ENCODE peak calls at places on chromosome 19, in four cellular contexts. O, P, V and Q are unnamed samples.

GRCh38 chr19:13764821-13765394 is 586 bp downstream of the MRI1 start:
- DNase-seq in O (no peak), P (peak; percentile 55), V (no peak), Q (no peak)

GRCh38 chr19:48490980-48491792 is 20.4 kb downstream of the LMTK3 start:
- DNase-seq in O (no peak), P (peak; percentile 67), V (no peak), Q (no peak)

GRCh38 chr19:2148482-2149135 is 2.8 kb downstream of the AP3D1 start:
- DNase-seq in O (no peak), P (no peak), V (no peak), Q (no peak)

GRCh38 chr19:28746486-28746885 is 466.5 kb downstream of the UQCRFS1 start:
- DNase-seq in O (no peak), P (no peak), V (no peak), Q (no peak)

GRCh38 chr19:14494910-14495677 is 833 bp downstream of the GIPC1 start:
- DNase-seq in O (no peak), P (no peak), V (no peak), Q (peak; percentile 70)

GRCh38 chr19:48216933-48217332 is 38.8 kb downstream of the CARD8 start:
- DNase-seq in O (no peak), P (no peak), V (no peak), Q (no peak)

GRCh38 chr19:32238076-32238475 is 107.3 kb upstream of the ZNF507 start:
- DNase-seq in O (no peak), P (no peak), V (no peak), Q (no peak)

GRCh38 chr19:35140898-35141626 is 2.0 kb upstream of the FXYD7 start:
- DNase-seq in O (no peak), P (peak; percentile 93), V (peak; percentile 77), Q (peak; percentile 81)

GRCh38 chr19:23283925-23284324 is 33.7 kb upstream of the ZNF724 start:
- DNase-seq in O (no peak), P (no peak), V (no peak), Q (peak; percentile 15)

GRCh38 chr19:41376241-41376997 is at the start of gene TMEM91:
- DNase-seq in O (no peak), P (peak; percentile 56), V (no peak), Q (peak; percentile 46)

GRCh38 chr19:10111405-10111811 is at the start of gene P2RY11:
- DNase-seq in O (peak; percentile 91), P (no peak), V (no peak), Q (no peak)

GRCh38 chr19:10110076-10110971 is 1.2 kb upstream of the P2RY11 start:
- DNase-seq in O (peak; percentile 92), P (no peak), V (no peak), Q (no peak)

GRCh38 chr19:10109528-10109927 is 2.0 kb upstream of the P2RY11 start:
- DNase-seq in O (peak; percentile 95), P (no peak), V (no peak), Q (no peak)

GRCh38 chr19:10112037-10112751 is 701 bp downstream of the P2RY11 start:
- DNase-seq in O (peak; percentile 87), P (no peak), V (no peak), Q (no peak)

GRCh38 chr19:10110972-10111317 is 548 bp upstream of the P2RY11 start:
- DNase-seq in O (no peak), P (no peak), V (no peak), Q (no peak)
- H3K4me3 ChIP-seq in O (no peak overlapping the region), P (no peak overlapping the region), V (no peak overlapping the region), Q (no peak overlapping the region)

GRCh38 chr19:18856385-18857126 is 24.8 kb downstream of the UPF1 start:
- DNase-seq in O (no peak), P (no peak), V (no peak), Q (no peak)
- TF ChIP-seq CTCF in O (no peak), P (no peak), V (no peak), Q (peak; percentile 44)

GRCh38 chr19:55935206-55935605 is 3.1 kb upstream of the NLRP13 start:
- DNase-seq in O (peak; percentile 37), P (no peak), V (no peak), Q (no peak)
- H3K27me3 ChIP-seq in O (no peaks in the 10 kb centered on the region), P (no peaks in the 10 kb centered on the region), V (no peaks in the 10 kb centered on the region), Q (no peaks in the 10 kb centered on the region)

DNA sequence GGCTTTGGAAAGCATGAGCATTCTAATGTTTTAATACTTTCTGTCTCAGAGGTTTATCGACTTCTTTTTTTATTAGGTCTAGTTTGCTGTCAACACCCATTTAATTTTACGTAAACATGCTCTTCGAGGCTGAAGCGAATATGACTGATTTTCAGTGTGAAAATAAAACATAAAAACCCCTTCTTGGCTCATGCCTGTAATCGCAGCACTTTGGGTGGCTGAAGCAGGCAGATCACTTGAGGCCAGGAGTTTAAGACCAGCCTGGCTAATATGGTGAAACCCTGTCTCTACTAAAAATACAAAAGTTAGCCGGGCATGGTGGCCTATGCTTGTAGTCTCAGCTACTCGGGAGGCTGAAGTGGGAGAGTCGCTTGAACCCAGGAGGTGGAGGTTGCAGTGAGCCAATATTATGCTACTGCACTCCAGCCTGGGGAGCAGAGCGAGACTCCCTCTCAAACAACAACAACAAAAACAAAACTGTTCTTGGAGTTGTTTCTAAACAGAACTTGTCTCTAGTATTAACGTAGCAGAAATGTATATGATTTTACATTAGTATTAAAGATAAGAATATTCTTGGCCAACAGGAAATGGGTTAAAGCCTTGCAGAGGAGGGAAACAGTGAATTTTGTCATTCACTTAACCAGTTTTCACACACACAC is 7.1 kb upstream of the IGFL3 start:
- DNase-seq in O (no peak), P (no peak), V (no peak), Q (no peak)
- H3K4me3 ChIP-seq in O (no peak overlapping the region), P (no peak overlapping the region), V (no peak overlapping the region), Q (no peak overlapping the region)